ENCODE peak calls at places on chromosome 4, in six cellular contexts. One of them, this sample, is unnamed.

GRCh38 chr4:24657768-24658617 is 73.6 kb upstream of the DHX15 start:
- DNase-seq in transverse colon: peak; percentile 74
- DNase-seq in tibial nerve: peak; percentile 36
- DNase-seq in heart left ventricle: peak; percentile 41
- DNase-seq in upper lobe of right lung: no peak
- DNase-seq in fibroblast of lung: peak; percentile 97
- DNase-seq in this sample: peak; percentile 40

GRCh38 chr4:61853041-61853440 is 652.9 kb downstream of the ADGRL3 start:
- DNase-seq in transverse colon: no peak
- DNase-seq in tibial nerve: no peak
- DNase-seq in heart left ventricle: no peak
- DNase-seq in upper lobe of right lung: no peak
- DNase-seq in fibroblast of lung: no peak
- DNase-seq in this sample: no peak

GRCh38 chr4:154073107-154073817 is 284.4 kb upstream of the SFRP2 start:
- DNase-seq in transverse colon: no peak
- DNase-seq in tibial nerve: no peak
- DNase-seq in heart left ventricle: no peak
- DNase-seq in upper lobe of right lung: no peak
- DNase-seq in fibroblast of lung: peak; percentile 69
- DNase-seq in this sample: no peak

GRCh38 chr4:69323284-69323683 is 43.0 kb downstream of the UGT2B28 start:
- DNase-seq in transverse colon: no peak
- DNase-seq in tibial nerve: no peak
- DNase-seq in heart left ventricle: no peak
- DNase-seq in upper lobe of right lung: no peak
- DNase-seq in fibroblast of lung: no peak
- DNase-seq in this sample: no peak

GRCh38 chr4:89447543-89447942 is 139.9 kb upstream of the GPRIN3 start:
- DNase-seq in transverse colon: no peak
- DNase-seq in tibial nerve: no peak
- DNase-seq in heart left ventricle: no peak
- DNase-seq in upper lobe of right lung: no peak
- DNase-seq in fibroblast of lung: no peak
- DNase-seq in this sample: no peak

GRCh38 chr4:95387719-95388118 is 161.1 kb downstream of the UNC5C start:
- DNase-seq in transverse colon: no peak
- DNase-seq in tibial nerve: no peak
- DNase-seq in heart left ventricle: no peak
- DNase-seq in upper lobe of right lung: no peak
- DNase-seq in fibroblast of lung: peak; percentile 15
- DNase-seq in this sample: no peak

GRCh38 chr4:152009046-152009445 is 248.2 kb upstream of the GATB start:
- DNase-seq in transverse colon: no peak
- DNase-seq in tibial nerve: no peak
- DNase-seq in heart left ventricle: no peak
- DNase-seq in upper lobe of right lung: no peak
- DNase-seq in fibroblast of lung: peak; percentile 40
- DNase-seq in this sample: no peak

GRCh38 chr4:25370242-25370641 is 6.8 kb upstream of the ANAPC4 start:
- DNase-seq in transverse colon: no peak
- DNase-seq in tibial nerve: no peak
- DNase-seq in heart left ventricle: no peak
- DNase-seq in upper lobe of right lung: no peak
- DNase-seq in fibroblast of lung: no peak
- DNase-seq in this sample: no peak

GRCh38 chr4:176270669-176271068 is 1.6 kb upstream of the ASB5 start:
- DNase-seq in transverse colon: no peak
- DNase-seq in tibial nerve: no peak
- DNase-seq in heart left ventricle: no peak
- DNase-seq in upper lobe of right lung: no peak
- DNase-seq in fibroblast of lung: peak; percentile 100
- DNase-seq in this sample: no peak

GRCh38 chr4:89275587-89275986 is 32.0 kb downstream of the GPRIN3 start:
- DNase-seq in transverse colon: no peak
- DNase-seq in tibial nerve: no peak
- DNase-seq in heart left ventricle: no peak
- DNase-seq in upper lobe of right lung: no peak
- DNase-seq in fibroblast of lung: no peak
- DNase-seq in this sample: no peak

GRCh38 chr4:143559757-143560147 is 46.2 kb downstream of the SMARCA5 start:
- DNase-seq in transverse colon: no peak
- DNase-seq in tibial nerve: no peak
- DNase-seq in heart left ventricle: no peak
- DNase-seq in upper lobe of right lung: no peak
- DNase-seq in fibroblast of lung: no peak
- DNase-seq in this sample: no peak

GRCh38 chr4:98626350-98626749 is 32.1 kb downstream of the TSPAN5 start:
- DNase-seq in transverse colon: no peak
- DNase-seq in tibial nerve: no peak
- DNase-seq in heart left ventricle: peak; percentile 37
- DNase-seq in upper lobe of right lung: no peak
- DNase-seq in fibroblast of lung: peak; percentile 97
- DNase-seq in this sample: no peak
- H3K4me3 ChIP-seq in transverse colon: no peak overlapping the region
- H3K4me3 ChIP-seq in tibial nerve: no peak overlapping the region
- H3K4me3 ChIP-seq in heart left ventricle: no peak overlapping the region
- H3K4me3 ChIP-seq in upper lobe of right lung: no peak overlapping the region
- H3K4me3 ChIP-seq in fibroblast of lung: no peak overlapping the region
- H3K4me3 ChIP-seq in this sample: no peak overlapping the region

GRCh38 chr4:86522349-86522748 is 71.8 kb upstream of the PTPN13 start:
- DNase-seq in transverse colon: no peak
- DNase-seq in tibial nerve: no peak
- DNase-seq in heart left ventricle: no peak
- DNase-seq in upper lobe of right lung: no peak
- DNase-seq in fibroblast of lung: no peak
- DNase-seq in this sample: no peak
- TF ChIP-seq CTCF in transverse colon: no peak
- TF ChIP-seq CTCF in tibial nerve: no peak
- TF ChIP-seq CTCF in heart left ventricle: peak; percentile 29
- TF ChIP-seq CTCF in upper lobe of right lung: peak; percentile 24
- TF ChIP-seq CTCF in fibroblast of lung: no peak
- TF ChIP-seq CTCF in this sample: no peak

GRCh38 chr4:146649232-146649631 is 10.5 kb downstream of the POU4F2 start:
- DNase-seq in transverse colon: no peak
- DNase-seq in tibial nerve: no peak
- DNase-seq in heart left ventricle: no peak
- DNase-seq in upper lobe of right lung: no peak
- DNase-seq in fibroblast of lung: no peak
- DNase-seq in this sample: no peak

GRCh38 chr4:146650034-146650433 is 11.3 kb downstream of the POU4F2 start:
- DNase-seq in transverse colon: no peak
- DNase-seq in tibial nerve: no peak
- DNase-seq in heart left ventricle: no peak
- DNase-seq in upper lobe of right lung: no peak
- DNase-seq in fibroblast of lung: no peak
- DNase-seq in this sample: no peak

GRCh38 chr4:146654976-146655761 is 16.5 kb downstream of the POU4F2 start:
- DNase-seq in transverse colon: no peak
- DNase-seq in tibial nerve: no peak
- DNase-seq in heart left ventricle: no peak
- DNase-seq in upper lobe of right lung: peak; percentile 61
- DNase-seq in fibroblast of lung: peak; percentile 21
- DNase-seq in this sample: no peak

GRCh38 chr4:146654648-146654975 is 15.9 kb downstream of the POU4F2 start:
- DNase-seq in transverse colon: no peak
- DNase-seq in tibial nerve: no peak
- DNase-seq in heart left ventricle: no peak
- DNase-seq in upper lobe of right lung: no peak
- DNase-seq in fibroblast of lung: no peak
- DNase-seq in this sample: no peak
- H3K27me3 ChIP-seq in transverse colon: peaks cover 83% of the 10 kb centered on the region
- H3K27me3 ChIP-seq in tibial nerve: no peaks in the 10 kb centered on the region
- H3K27me3 ChIP-seq in heart left ventricle: peaks cover 18% of the 10 kb centered on the region
- H3K27me3 ChIP-seq in upper lobe of right lung: peaks cover 67% of the 10 kb centered on the region
- H3K27me3 ChIP-seq in fibroblast of lung: peaks cover 7% of the 10 kb centered on the region
- H3K27me3 ChIP-seq in this sample: no peaks in the 10 kb centered on the region

GRCh38 chr4:101135371-101136010 is 211.8 kb downstream of the PPP3CA start:
- DNase-seq in transverse colon: no peak
- DNase-seq in tibial nerve: no peak
- DNase-seq in heart left ventricle: no peak
- DNase-seq in upper lobe of right lung: no peak
- DNase-seq in fibroblast of lung: no peak
- DNase-seq in this sample: no peak
- H3K4me3 ChIP-seq in transverse colon: no peak overlapping the region
- H3K4me3 ChIP-seq in tibial nerve: peak overlapping the region; percentile 13
- H3K4me3 ChIP-seq in heart left ventricle: no peak overlapping the region
- H3K4me3 ChIP-seq in upper lobe of right lung: no peak overlapping the region
- H3K4me3 ChIP-seq in fibroblast of lung: no peak overlapping the region
- H3K4me3 ChIP-seq in this sample: no peak overlapping the region

GRCh38 chr4:136400829-136401228 is 1131.5 kb downstream of the PCDH18 start:
- DNase-seq in transverse colon: no peak
- DNase-seq in tibial nerve: no peak
- DNase-seq in heart left ventricle: no peak
- DNase-seq in upper lobe of right lung: no peak
- DNase-seq in fibroblast of lung: no peak
- DNase-seq in this sample: no peak
- TF ChIP-seq CTCF in transverse colon: no peak
- TF ChIP-seq CTCF in tibial nerve: no peak
- TF ChIP-seq CTCF in heart left ventricle: no peak
- TF ChIP-seq CTCF in upper lobe of right lung: no peak
- TF ChIP-seq CTCF in fibroblast of lung: no peak
- TF ChIP-seq CTCF in this sample: no peak

DNA sequence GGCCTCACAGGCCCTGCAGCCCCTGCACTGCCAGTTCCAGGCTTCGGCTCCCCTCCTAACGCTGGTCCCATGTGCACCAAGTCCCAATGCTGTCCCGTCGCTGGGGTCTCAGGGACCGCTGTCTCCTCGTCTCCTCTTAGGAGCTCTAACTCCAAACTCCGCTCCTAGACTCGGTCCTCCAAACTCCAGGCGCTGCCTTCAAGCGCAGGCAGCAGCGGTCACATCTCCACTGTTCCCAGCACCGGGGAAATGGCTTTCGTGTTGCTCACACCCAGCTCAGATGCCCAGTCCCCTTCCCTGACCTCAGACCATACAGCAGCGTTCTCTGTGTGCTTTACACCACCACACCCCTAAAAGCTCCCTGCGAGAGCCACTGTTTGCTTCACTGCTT is 19.6 kb upstream of the HMX1 start:
- DNase-seq in transverse colon: no peak
- DNase-seq in tibial nerve: no peak
- DNase-seq in heart left ventricle: no peak
- DNase-seq in upper lobe of right lung: no peak
- DNase-seq in fibroblast of lung: no peak
- DNase-seq in this sample: no peak
- H3K27me3 ChIP-seq in transverse colon: peaks cover 98% of the 10 kb centered on the region
- H3K27me3 ChIP-seq in tibial nerve: no peaks in the 10 kb centered on the region
- H3K27me3 ChIP-seq in heart left ventricle: peaks cover 84% of the 10 kb centered on the region
- H3K27me3 ChIP-seq in upper lobe of right lung: peaks cover 82% of the 10 kb centered on the region
- H3K27me3 ChIP-seq in fibroblast of lung: peaks cover 13% of the 10 kb centered on the region
- H3K27me3 ChIP-seq in this sample: no peaks in the 10 kb centered on the region

GRCh38 chr4:3872834-3873313 is 106.7 kb downstream of the ADRA2C start:
- DNase-seq in transverse colon: no peak
- DNase-seq in tibial nerve: no peak
- DNase-seq in heart left ventricle: no peak
- DNase-seq in upper lobe of right lung: no peak
- DNase-seq in fibroblast of lung: no peak
- DNase-seq in this sample: no peak
- H3K4me3 ChIP-seq in transverse colon: no peak overlapping the region
- H3K4me3 ChIP-seq in tibial nerve: no peak overlapping the region
- H3K4me3 ChIP-seq in heart left ventricle: no peak overlapping the region
- H3K4me3 ChIP-seq in upper lobe of right lung: no peak overlapping the region
- H3K4me3 ChIP-seq in fibroblast of lung: no peak overlapping the region
- H3K4me3 ChIP-seq in this sample: no peak overlapping the region

GRCh38 chr4:184785813-184786212 is 40.0 kb downstream of the ACSL1 start:
- DNase-seq in transverse colon: no peak
- DNase-seq in tibial nerve: no peak
- DNase-seq in heart left ventricle: no peak
- DNase-seq in upper lobe of right lung: no peak
- DNase-seq in fibroblast of lung: no peak
- DNase-seq in this sample: no peak
- TF ChIP-seq CTCF in transverse colon: no peak
- TF ChIP-seq CTCF in tibial nerve: no peak
- TF ChIP-seq CTCF in heart left ventricle: no peak
- TF ChIP-seq CTCF in upper lobe of right lung: no peak
- TF ChIP-seq CTCF in fibroblast of lung: no peak
- TF ChIP-seq CTCF in this sample: no peak

DNA sequence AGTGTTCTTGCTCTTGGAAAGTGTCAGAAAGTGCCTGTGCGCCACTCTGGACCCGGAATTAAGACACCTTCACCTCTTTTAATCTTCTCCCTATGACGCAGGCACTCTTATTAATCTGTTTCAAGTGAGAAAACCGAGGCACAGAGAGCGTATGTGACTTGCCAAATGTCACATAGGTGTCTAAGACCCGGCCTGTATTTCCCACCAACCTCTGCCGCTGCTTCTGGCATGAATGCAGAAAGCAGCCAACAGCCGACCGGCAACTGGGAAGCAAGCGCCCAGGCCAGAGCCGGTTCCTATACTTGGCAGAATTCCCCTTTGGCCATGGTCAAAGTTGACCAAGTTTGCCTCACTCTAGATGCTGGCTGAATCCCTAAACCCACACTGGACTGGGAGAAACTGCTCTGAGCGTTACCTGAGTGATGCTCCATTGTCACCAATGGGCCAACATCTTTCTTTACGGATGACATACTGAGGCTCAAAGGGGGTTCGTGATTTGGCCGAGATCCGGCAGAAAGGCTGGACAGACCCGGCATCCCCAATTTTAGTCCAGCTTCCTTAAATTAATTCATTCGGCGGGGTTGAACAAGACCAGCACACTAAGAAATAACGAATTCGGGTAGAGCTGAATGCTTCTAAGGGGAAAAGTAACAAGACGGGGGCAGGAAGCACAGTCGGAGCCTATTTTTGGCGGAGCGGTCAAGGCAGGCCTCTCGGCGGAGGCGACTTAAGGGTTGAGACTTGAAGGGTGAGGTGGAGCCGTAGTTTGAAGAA is 11.2 kb downstream of the MSX1 start:
- DNase-seq in transverse colon: no peak
- DNase-seq in tibial nerve: no peak
- DNase-seq in heart left ventricle: no peak
- DNase-seq in upper lobe of right lung: no peak
- DNase-seq in fibroblast of lung: no peak
- DNase-seq in this sample: no peak
- H3K27me3 ChIP-seq in transverse colon: peaks cover 100% of the 10 kb centered on the region
- H3K27me3 ChIP-seq in tibial nerve: no peaks in the 10 kb centered on the region
- H3K27me3 ChIP-seq in heart left ventricle: peaks cover 89% of the 10 kb centered on the region
- H3K27me3 ChIP-seq in upper lobe of right lung: peaks cover 100% of the 10 kb centered on the region
- H3K27me3 ChIP-seq in fibroblast of lung: peaks cover 80% of the 10 kb centered on the region
- H3K27me3 ChIP-seq in this sample: no peaks in the 10 kb centered on the region

DNA sequence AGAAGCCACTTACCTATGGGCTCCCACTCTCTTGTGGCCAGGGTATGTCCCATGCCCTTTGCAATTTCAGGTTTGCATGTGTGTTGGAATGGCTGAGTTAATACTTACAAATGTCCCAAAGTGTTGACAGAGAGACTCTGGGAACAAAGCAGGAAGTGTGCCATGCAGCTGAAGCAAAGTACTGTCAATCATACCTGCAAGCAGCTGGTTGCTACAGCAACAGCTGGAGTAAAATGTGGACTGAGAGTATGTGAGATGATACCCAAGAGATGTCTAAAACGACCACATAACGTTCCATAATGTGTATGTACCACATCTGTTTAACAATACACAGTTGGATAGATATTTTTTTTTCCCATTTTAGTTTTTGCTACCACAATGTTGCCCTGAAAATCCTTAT is 82.8 kb upstream of the CAMK2D start:
- DNase-seq in transverse colon: no peak
- DNase-seq in tibial nerve: no peak
- DNase-seq in heart left ventricle: no peak
- DNase-seq in upper lobe of right lung: no peak
- DNase-seq in fibroblast of lung: no peak
- DNase-seq in this sample: no peak
- H3K4me3 ChIP-seq in transverse colon: no peak overlapping the region
- H3K4me3 ChIP-seq in tibial nerve: no peak overlapping the region
- H3K4me3 ChIP-seq in heart left ventricle: no peak overlapping the region
- H3K4me3 ChIP-seq in upper lobe of right lung: no peak overlapping the region
- H3K4me3 ChIP-seq in fibroblast of lung: no peak overlapping the region
- H3K4me3 ChIP-seq in this sample: no peak overlapping the region

This sample was measured in Caco-2.